ENCODE peak calls at places on chromosomes 5 and 9, in nine cellular contexts. C is SW 1271; J is KBM-7; B is GM12865; Q is CD4-positive, alpha-beta T cell; A is M059J; H is SK-MEL-5; N is psoas muscle; G is NCI-H510A. U is an unnamed sample.

GRCh38 chr9:2559212-2560152 is 62.1 kb upstream of the VLDLR start:
- DNase-seq in C (peak; percentile 18), G (no peak), Q (no peak), B (no peak), N (peak; percentile 71), A (peak; percentile 93), H (peak; percentile 95), J (no peak), U (no peak)

GRCh38 chr5:62268792-62269191 is 37.2 kb upstream of the KIF2A start:
- DNase-seq in Q (no peak), C (no peak), A (no peak), N (no peak), J (no peak), H (no peak), G (no peak), B (no peak), U (no peak)

GRCh38 chr5:15682122-15682521 is 182.1 kb downstream of the FBXL7 start:
- DNase-seq in B (no peak), A (no peak), G (no peak), C (no peak), J (no peak), H (no peak), N (no peak), Q (no peak), U (no peak)

GRCh38 chr9:129138476-129139232 is 27.4 kb downstream of the PTPA start:
- DNase-seq in C (no peak), A (peak; percentile 85), N (peak; percentile 68), G (no peak), H (peak; percentile 14), Q (no peak), J (no peak), B (no peak), U (no peak)

GRCh38 chr5:143026380-143026779 is 256.2 kb downstream of the ARHGAP26 start:
- DNase-seq in Q (no peak), A (no peak), G (peak; percentile 40), B (no peak), C (no peak), N (no peak), H (no peak), J (no peak), U (peak; percentile 91)

GRCh38 chr9:29220852-29221251 is 1647.6 kb upstream of the C9orf72 start:
- DNase-seq in N (no peak), G (no peak), H (no peak), C (no peak), B (no peak), Q (no peak), J (no peak), A (no peak), U (no peak)

GRCh38 chr9:22041792-22042191 is 32.7 kb upstream of the CDKN2B start:
- DNase-seq in A (peak; percentile 37), G (no peak), H (no peak), B (no peak), N (no peak), J (no peak), Q (no peak), C (no peak), U (no peak)

GRCh38 chr9:113857875-113858274 is 18.2 kb upstream of the ZNF618 start:
- DNase-seq in B (peak; percentile 15), N (no peak), C (no peak), A (no peak), Q (no peak), J (no peak), G (no peak), H (peak; percentile 2), U (no peak)

GRCh38 chr5:107669543-107670027 is 1.2 kb downstream of the EFNA5 start:
- DNase-seq in Q (no peak), A (peak; percentile 51), J (no peak), N (peak; percentile 35), H (no peak), B (peak; percentile 57), G (no peak), C (no peak), U (peak; percentile 35)

GRCh38 chr5:157205708-157206107 is 25.1 kb downstream of the ITK start:
- DNase-seq in B (no peak), Q (no peak), J (no peak), N (no peak), G (no peak), C (no peak), A (no peak), H (no peak), U (no peak)

GRCh38 chr5:146130440-146131045 is 25.2 kb upstream of the PLAC8L1 start:
- DNase-seq in G (no peak), C (peak; percentile 21), A (peak; percentile 12), N (no peak), B (peak; percentile 22), H (peak; percentile 36), Q (no peak), J (peak; percentile 14), U (no peak)

GRCh38 chr5:176362098-176362442 is 506 bp upstream of the KIAA1191 start:
- DNase-seq in H (no peak), G (no peak), J (no peak), N (no peak), Q (no peak), C (no peak), B (no peak), A (no peak), U (no peak)

GRCh38 chr5:137342764-137343163 is 156.4 kb downstream of the SPOCK1 start:
- DNase-seq in H (no peak), B (no peak), G (no peak), N (no peak), C (peak; percentile 18), A (peak; percentile 79), J (no peak), Q (no peak), U (no peak)

GRCh38 chr5:157977957-157978505 is 119.1 kb upstream of the CLINT1 start:
- DNase-seq in J (no peak), G (no peak), H (peak; percentile 58), C (no peak), A (peak; percentile 37), B (no peak), N (no peak), Q (no peak), U (no peak)

GRCh38 chr5:171462928-171463843 is 43.7 kb downstream of the FGF18 start:
- DNase-seq in G (no peak), Q (no peak), J (no peak), C (no peak), N (no peak), B (no peak), H (peak; percentile 15), A (no peak), U (no peak)